ENCODE peak calls at places on chromosomes 11 and 22, in four cellular contexts. M, V, K and H are unnamed samples. For H3K4me1, the result is how much of the 10 kb centered on the place peaks cover.

GRCh38 chr11:44793350-44794090 is 66.8 kb downstream of the TSPAN18 start:
- DNase-seq in M (no peak), K (no peak), V (no peak), H (no peak)

GRCh38 chr22:23142546-23143105 is 836 bp upstream of the RSPH14 start:
- DNase-seq in V (no peak), K (no peak), M (no peak), H (peak)

GRCh38 chr11:46119352-46120216 is 1.7 kb downstream of the PHF21A start:
- DNase-seq in V (peak), M (no peak), K (peak), H (peak)

GRCh38 chr11:124978316-124978715 is 24.3 kb downstream of the CCDC15 start:
- DNase-seq in M (no peak), V (no peak), K (no peak), H (no peak)

GRCh38 chr11:1503708-1504104 is 17.1 kb upstream of the MOB2 start:
- DNase-seq in K (peak), V (peak), M (no peak), H (no peak)

GRCh38 chr11:86416494-86416893 is 41.8 kb downstream of the CCDC81 start:
- DNase-seq in V (no peak), M (no peak), K (no peak), H (no peak)

GRCh38 chr11:646214-646613 is 9.1 kb downstream of the DRD4 start:
- DNase-seq in M (no peak), K (no peak), V (no peak), H (no peak)

GRCh38 chr11:22875869-22876473 is 15.7 kb upstream of the CCDC179 start:
- DNase-seq in M (no peak), V (peak), K (peak), H (peak)

GRCh38 chr11:12287374-12288211 is 89.8 kb upstream of the PARVA start:
- DNase-seq in K (peak), M (no peak), V (peak), H (peak)

GRCh38 chr11:125148011-125148410 is 16.5 kb upstream of the PKNOX2 start:
- DNase-seq in K (no peak), V (no peak), M (no peak), H (no peak)

GRCh38 chr22:20994902-20995241 is 7.0 kb downstream of the THAP7 start:
- DNase-seq in V (no peak), K (no peak), M (no peak), H (no peak)

DNA sequence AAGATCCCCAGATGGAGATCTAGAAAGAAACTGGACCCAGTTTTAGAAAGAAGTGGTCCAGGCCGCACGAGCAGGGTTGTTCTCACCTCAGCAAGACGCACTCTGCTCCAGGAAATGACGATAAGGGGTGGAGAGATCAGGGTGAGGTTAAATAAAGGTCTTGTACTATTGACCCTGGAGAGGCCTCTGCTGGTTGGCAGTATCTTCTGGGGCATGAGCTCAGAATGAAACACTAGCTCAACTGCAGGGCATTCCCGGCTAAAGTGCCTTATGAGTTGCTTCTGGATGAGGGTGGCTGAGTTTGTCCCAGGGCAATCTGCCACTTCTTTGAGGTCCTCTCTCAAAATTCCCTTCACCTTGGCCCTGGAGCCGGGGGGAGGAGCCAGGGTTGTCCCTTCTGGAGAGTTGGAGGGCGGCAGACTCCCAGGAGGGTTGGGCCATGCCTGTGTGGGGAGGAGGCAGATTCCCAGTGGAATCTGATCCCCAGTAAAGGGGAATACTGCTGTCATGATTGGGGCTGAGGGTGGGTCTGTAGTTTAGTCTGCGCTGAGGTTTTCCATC is 10.9 kb downstream of the USP2 start:
- DNase-seq in V (peak), K (peak), M (peak), H (no peak)
- H3K4me1 ChIP-seq in V (half or more), K (half or more), M (under half), H (under half)

DNA sequence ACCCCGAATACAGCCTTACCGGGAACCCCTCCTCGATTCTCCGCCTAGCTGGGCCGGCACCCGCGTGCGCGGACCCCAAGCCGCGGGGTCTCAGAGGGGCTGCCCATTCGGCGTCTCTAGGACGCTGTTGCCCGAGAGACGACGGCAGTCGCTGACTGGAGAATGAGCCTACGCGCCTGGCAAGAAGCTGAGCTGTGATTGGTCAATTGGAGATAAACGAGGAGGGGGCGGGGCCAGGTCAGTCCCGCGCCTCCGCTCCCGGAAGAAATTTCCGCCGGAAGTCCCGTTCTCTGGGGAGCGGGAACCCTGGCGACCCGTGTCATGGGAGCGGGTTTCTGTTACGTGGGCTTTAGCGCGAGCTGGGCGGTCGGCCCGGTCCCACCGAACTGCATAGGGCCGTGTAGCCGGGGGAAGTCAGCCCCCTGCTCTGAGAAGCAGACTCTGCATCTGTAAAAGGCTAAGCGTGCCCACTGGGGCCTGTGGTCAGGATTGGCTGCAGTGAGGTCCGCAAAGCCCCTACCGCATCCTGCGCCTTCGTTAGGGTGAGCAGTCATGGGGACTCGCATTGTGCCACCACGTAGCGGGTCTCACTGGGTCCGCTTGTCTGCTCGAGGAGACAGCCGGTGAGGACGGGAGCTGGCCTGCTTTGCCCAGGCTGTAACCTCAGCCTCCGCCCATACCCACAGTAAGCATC is at the start of gene EFCAB6:
- DNase-seq in V (peak), M (peak), K (peak), H (peak)
- TF ChIP-seq POLR2A in V (no peak), M (no peak), K (peak), H (peak)

GRCh38 chr11:101759771-101760450 is 154.9 kb upstream of the CEP126 start:
- DNase-seq in K (no peak), V (no peak), M (no peak), H (no peak)
- TF ChIP-seq CTCF in K (no peak), V (no peak), M (no peak), H (no peak)

GRCh38 chr11:47267858-47268257 is 2.1 kb upstream of the MADD start:
- DNase-seq in V (no peak), M (no peak), K (no peak), H (no peak)

GRCh38 chr11:47270331-47271271 is 668 bp downstream of the MADD start:
- DNase-seq in V (peak), K (peak), M (no peak), H (no peak)

GRCh38 chr11:47269002-47269828 is 718 bp upstream of the MADD start:
- DNase-seq in K (peak), M (peak), V (peak), H (peak)

GRCh38 chr11:47269829-47270305 is at the start of gene MADD:
- DNase-seq in M (peak), K (peak), V (peak), H (peak)

GRCh38 chr11:47268448-47269001 is 1.4 kb upstream of the MADD start:
- DNase-seq in K (no peak), V (no peak), M (no peak), H (no peak)
- H3K4me1 ChIP-seq in K (under half), V (under half), M (under half), H (under half)